ENCODE peak calls at places on chromosomes 2 and 18, in seven cellular contexts. One of them, this sample, is unnamed.

GRCh38 chr2:1990151-1990589 is 245.9 kb upstream of the PXDN start:
- DNase-seq in uterus: no peak
- DNase-seq in mesendoderm: no peak
- DNase-seq in hepatocyte: no peak
- DNase-seq in ovary: no peak
- DNase-seq in endodermal cell: no peak
- DNase-seq in aorta: no peak
- DNase-seq in this sample: no peak

GRCh38 chr2:164000171-164000570 is 264.4 kb upstream of the FIGN start:
- DNase-seq in uterus: no peak
- DNase-seq in mesendoderm: no peak
- DNase-seq in hepatocyte: no peak
- DNase-seq in ovary: no peak
- DNase-seq in endodermal cell: no peak
- DNase-seq in aorta: no peak
- DNase-seq in this sample: no peak

GRCh38 chr2:38438536-38439225 is 61.6 kb upstream of the ATL2 start:
- DNase-seq in uterus: no peak
- DNase-seq in mesendoderm: no peak
- DNase-seq in hepatocyte: no peak
- DNase-seq in ovary: no peak
- DNase-seq in endodermal cell: no peak
- DNase-seq in aorta: no peak
- DNase-seq in this sample: no peak

GRCh38 chr2:224999784-225000183 is 42.5 kb downstream of the DOCK10 start:
- DNase-seq in uterus: no peak
- DNase-seq in mesendoderm: no peak
- DNase-seq in hepatocyte: no peak
- DNase-seq in ovary: no peak
- DNase-seq in endodermal cell: no peak
- DNase-seq in aorta: no peak
- DNase-seq in this sample: no peak

GRCh38 chr2:14855751-14856150 is 223.2 kb downstream of the LRATD1 start:
- DNase-seq in uterus: no peak
- DNase-seq in mesendoderm: no peak
- DNase-seq in hepatocyte: no peak
- DNase-seq in ovary: no peak
- DNase-seq in endodermal cell: no peak
- DNase-seq in aorta: no peak
- DNase-seq in this sample: no peak

GRCh38 chr2:45000921-45001628 is 8.2 kb downstream of the SIX2 start:
- DNase-seq in uterus: no peak
- DNase-seq in mesendoderm: peak
- DNase-seq in hepatocyte: peak
- DNase-seq in ovary: no peak
- DNase-seq in endodermal cell: peak
- DNase-seq in aorta: no peak
- DNase-seq in this sample: no peak

GRCh38 chr2:119142822-119143221 is 15.7 kb downstream of the C1QL2 start:
- DNase-seq in uterus: no peak
- DNase-seq in mesendoderm: no peak
- DNase-seq in hepatocyte: no peak
- DNase-seq in ovary: no peak
- DNase-seq in endodermal cell: no peak
- DNase-seq in aorta: no peak
- DNase-seq in this sample: no peak

GRCh38 chr2:232535761-232536530 is 3.5 kb upstream of the CHRNG start:
- DNase-seq in uterus: no peak
- DNase-seq in mesendoderm: no peak
- DNase-seq in hepatocyte: no peak
- DNase-seq in ovary: peak
- DNase-seq in endodermal cell: no peak
- DNase-seq in aorta: peak
- DNase-seq in this sample: no peak

GRCh38 chr2:23484767-23485166 is 99.8 kb downstream of the KLHL29 start:
- DNase-seq in uterus: no peak
- DNase-seq in mesendoderm: no peak
- DNase-seq in hepatocyte: no peak
- DNase-seq in ovary: no peak
- DNase-seq in endodermal cell: no peak
- DNase-seq in aorta: peak
- DNase-seq in this sample: no peak

GRCh38 chr2:201642086-201642578 is 1.2 kb downstream of the TMEM237 start:
- DNase-seq in uterus: no peak
- DNase-seq in mesendoderm: no peak
- DNase-seq in hepatocyte: no peak
- DNase-seq in ovary: no peak
- DNase-seq in endodermal cell: no peak
- DNase-seq in aorta: peak
- DNase-seq in this sample: no peak

GRCh38 chr18:3526421-3527354 is 76.7 kb downstream of the TGIF1 start:
- DNase-seq in uterus: no peak
- DNase-seq in mesendoderm: peak
- DNase-seq in hepatocyte: peak
- DNase-seq in ovary: no peak
- DNase-seq in endodermal cell: no peak
- DNase-seq in aorta: no peak
- DNase-seq in this sample: no peak

GRCh38 chr2:169221745-169222369 is 140.5 kb downstream of the LRP2 start:
- DNase-seq in uterus: no peak
- DNase-seq in mesendoderm: peak
- DNase-seq in hepatocyte: peak
- DNase-seq in ovary: no peak
- DNase-seq in endodermal cell: no peak
- DNase-seq in aorta: no peak
- DNase-seq in this sample: no peak

GRCh38 chr2:36450466-36451196 is 95.1 kb downstream of the CRIM1 start:
- DNase-seq in uterus: peak
- DNase-seq in mesendoderm: peak
- DNase-seq in hepatocyte: no peak
- DNase-seq in ovary: no peak
- DNase-seq in endodermal cell: no peak
- DNase-seq in aorta: no peak
- DNase-seq in this sample: no peak
- H3K27ac ChIP-seq in uterus: peak
- H3K27ac ChIP-seq in mesendoderm: no peak
- H3K27ac ChIP-seq in hepatocyte: peak
- H3K27ac ChIP-seq in ovary: no peak
- H3K27ac ChIP-seq in endodermal cell: no peak
- H3K27ac ChIP-seq in aorta: peak
- H3K27ac ChIP-seq in this sample: peak

DNA sequence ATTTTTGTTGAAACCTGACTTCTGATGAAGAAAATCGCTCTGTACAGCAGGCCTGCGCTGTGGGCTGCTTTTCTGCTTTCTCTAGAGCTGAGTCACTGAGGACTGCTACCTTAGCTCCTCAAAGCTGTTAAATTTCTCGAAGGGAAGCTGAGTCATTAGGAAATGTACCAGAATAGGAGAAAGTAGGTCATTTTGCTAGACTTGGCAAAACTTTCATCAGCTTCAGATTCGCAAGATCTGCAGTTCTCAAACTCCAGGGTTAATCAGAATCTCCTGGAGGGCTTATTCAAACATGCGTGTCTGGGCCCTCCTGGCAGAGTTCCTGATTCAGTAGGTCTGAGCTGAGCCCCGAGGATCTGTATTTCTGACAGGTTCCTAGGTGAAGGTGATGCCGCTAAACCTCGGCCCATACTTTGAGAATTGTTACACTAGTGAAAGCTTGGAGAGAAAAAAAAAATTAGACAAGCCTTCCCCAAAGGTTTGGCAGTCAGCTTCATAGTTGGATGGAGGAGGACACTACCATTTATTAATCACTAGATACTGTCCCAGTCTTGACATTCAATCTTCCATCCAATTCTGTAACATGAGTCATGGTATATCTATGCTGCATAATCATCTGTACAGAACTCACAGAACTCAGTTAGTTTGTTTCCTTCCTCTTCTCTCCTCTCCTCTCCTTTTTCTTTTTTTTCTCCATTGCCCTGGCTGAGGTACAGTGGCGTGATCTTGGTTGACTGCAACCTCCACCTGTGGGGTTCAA is 297.6 kb downstream of the PARD3B start:
- DNase-seq in uterus: peak
- DNase-seq in mesendoderm: peak
- DNase-seq in hepatocyte: peak
- DNase-seq in ovary: peak
- DNase-seq in endodermal cell: no peak
- DNase-seq in aorta: peak
- DNase-seq in this sample: no peak
- H3K27ac ChIP-seq in uterus: peak
- H3K27ac ChIP-seq in mesendoderm: no peak
- H3K27ac ChIP-seq in hepatocyte: peak
- H3K27ac ChIP-seq in ovary: no peak
- H3K27ac ChIP-seq in endodermal cell: no peak
- H3K27ac ChIP-seq in aorta: no peak
- H3K27ac ChIP-seq in this sample: peak

DNA sequence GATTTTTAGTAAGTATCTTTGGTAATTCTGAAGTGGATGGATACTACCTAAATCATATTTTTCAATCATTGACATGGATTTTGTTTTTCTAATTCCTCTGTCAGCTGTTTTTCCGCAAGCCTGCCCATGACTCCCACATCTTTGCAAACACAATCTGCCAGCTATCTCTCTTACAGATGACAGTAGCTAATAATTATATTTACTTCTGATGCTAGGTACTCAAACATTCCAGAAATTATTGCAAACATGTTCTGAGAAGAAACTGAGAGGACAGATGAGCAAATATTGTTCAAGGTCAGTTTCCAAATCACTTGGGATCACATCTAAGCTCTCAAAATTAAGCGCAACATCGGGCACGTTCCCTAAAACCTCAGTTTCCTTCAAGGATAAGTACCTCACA is 270.0 kb upstream of the CDH19 start:
- DNase-seq in uterus: no peak
- DNase-seq in mesendoderm: no peak
- DNase-seq in hepatocyte: no peak
- DNase-seq in ovary: no peak
- DNase-seq in endodermal cell: no peak
- DNase-seq in aorta: no peak
- DNase-seq in this sample: no peak
- H3K27ac ChIP-seq in uterus: no peak
- H3K27ac ChIP-seq in mesendoderm: no peak
- H3K27ac ChIP-seq in hepatocyte: no peak
- H3K27ac ChIP-seq in ovary: no peak
- H3K27ac ChIP-seq in endodermal cell: no peak
- H3K27ac ChIP-seq in aorta: no peak
- H3K27ac ChIP-seq in this sample: no peak

DNA sequence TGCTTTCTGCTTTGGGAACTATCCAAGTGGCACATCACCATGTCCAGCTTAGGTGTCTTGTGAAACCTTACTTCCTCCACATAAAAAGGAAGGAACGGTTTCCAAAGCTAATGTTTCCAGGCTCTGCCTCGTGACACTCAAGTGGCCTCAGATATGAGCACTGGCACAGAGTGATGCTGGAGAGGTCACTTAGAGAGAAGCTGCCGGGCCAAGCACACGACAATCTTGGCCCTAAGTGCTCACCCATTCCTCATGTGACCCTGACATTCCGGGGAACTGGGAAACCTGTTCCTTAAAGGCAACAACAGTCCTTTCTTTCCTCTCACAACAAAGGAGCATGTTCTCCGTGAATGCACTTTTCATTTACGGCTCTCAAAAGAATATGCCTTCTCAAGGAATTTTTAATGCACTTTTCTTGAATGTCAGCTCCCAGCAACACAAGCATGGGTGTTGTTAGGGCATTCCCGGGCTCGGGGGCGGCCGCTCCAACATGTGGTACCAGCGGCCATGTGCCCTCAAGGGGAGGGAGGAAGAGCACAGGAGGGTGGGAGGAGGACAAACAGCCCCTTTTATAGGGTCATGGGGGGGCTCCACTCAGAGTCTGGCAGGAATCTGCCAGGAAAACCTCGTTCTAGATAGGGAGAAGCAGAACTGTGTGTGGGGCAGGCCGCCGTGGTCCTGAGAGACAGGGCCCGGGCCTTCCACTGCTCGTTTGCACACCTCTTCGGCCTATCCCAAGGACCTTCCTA is 118.6 kb downstream of the MBP start:
- DNase-seq in uterus: peak
- DNase-seq in mesendoderm: no peak
- DNase-seq in hepatocyte: no peak
- DNase-seq in ovary: no peak
- DNase-seq in endodermal cell: no peak
- DNase-seq in aorta: peak
- DNase-seq in this sample: peak
- H3K27ac ChIP-seq in uterus: peak
- H3K27ac ChIP-seq in mesendoderm: no peak
- H3K27ac ChIP-seq in hepatocyte: no peak
- H3K27ac ChIP-seq in ovary: peak
- H3K27ac ChIP-seq in endodermal cell: peak
- H3K27ac ChIP-seq in aorta: no peak
- H3K27ac ChIP-seq in this sample: peak

GRCh38 chr2:237161239-237161638 is 75.5 kb downstream of the COPS8 start:
- DNase-seq in uterus: peak
- DNase-seq in mesendoderm: no peak
- DNase-seq in hepatocyte: no peak
- DNase-seq in ovary: no peak
- DNase-seq in endodermal cell: no peak
- DNase-seq in aorta: no peak
- DNase-seq in this sample: peak

GRCh38 chr2:237158194-237158593 is 72.5 kb downstream of the COPS8 start:
- DNase-seq in uterus: no peak
- DNase-seq in mesendoderm: no peak
- DNase-seq in hepatocyte: no peak
- DNase-seq in ovary: no peak
- DNase-seq in endodermal cell: no peak
- DNase-seq in aorta: no peak
- DNase-seq in this sample: no peak

GRCh38 chr2:237159006-237159897 is 73.6 kb downstream of the COPS8 start:
- DNase-seq in uterus: no peak
- DNase-seq in mesendoderm: no peak
- DNase-seq in hepatocyte: no peak
- DNase-seq in ovary: no peak
- DNase-seq in endodermal cell: no peak
- DNase-seq in aorta: no peak
- DNase-seq in this sample: no peak

GRCh38 chr2:237162959-237163358 is 77.3 kb downstream of the COPS8 start:
- DNase-seq in uterus: no peak
- DNase-seq in mesendoderm: no peak
- DNase-seq in hepatocyte: no peak
- DNase-seq in ovary: no peak
- DNase-seq in endodermal cell: no peak
- DNase-seq in aorta: no peak
- DNase-seq in this sample: no peak

DNA sequence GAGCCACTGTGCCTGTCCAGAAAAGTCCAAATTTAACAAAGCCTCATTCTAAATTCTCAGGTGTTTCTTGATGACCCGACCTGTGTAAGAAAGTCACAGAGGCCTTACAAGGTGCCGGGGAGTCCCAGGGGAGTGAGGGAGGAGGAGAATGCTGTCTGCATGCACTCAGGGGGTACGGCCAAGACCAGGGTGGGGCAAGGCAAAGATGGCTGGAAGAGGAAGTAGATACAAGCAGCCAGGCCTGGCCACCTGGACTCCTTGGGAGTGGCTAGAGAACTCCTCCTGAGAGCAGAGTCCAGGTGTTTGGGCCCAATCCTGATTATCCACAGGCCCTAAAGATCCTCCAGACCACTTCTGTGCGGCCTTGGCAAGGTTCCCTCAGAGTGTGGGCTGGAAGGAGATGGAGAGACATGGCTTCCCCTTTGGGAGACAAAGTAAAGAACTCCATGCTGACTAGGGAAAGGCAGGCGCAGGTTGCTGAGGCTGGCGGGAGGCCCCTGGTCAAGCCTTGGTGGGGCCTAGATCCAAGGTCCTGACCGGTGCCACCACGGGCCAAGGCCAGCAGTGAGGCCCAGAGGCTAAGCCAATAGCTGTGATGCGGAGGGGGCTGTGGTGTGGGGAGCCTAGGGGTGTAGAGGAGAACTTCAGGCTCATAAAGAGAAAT is 74.7 kb downstream of the COPS8 start:
- DNase-seq in uterus: no peak
- DNase-seq in mesendoderm: no peak
- DNase-seq in hepatocyte: no peak
- DNase-seq in ovary: no peak
- DNase-seq in endodermal cell: no peak
- DNase-seq in aorta: peak
- DNase-seq in this sample: no peak
- H3K27ac ChIP-seq in uterus: peak
- H3K27ac ChIP-seq in mesendoderm: no peak
- H3K27ac ChIP-seq in hepatocyte: no peak
- H3K27ac ChIP-seq in ovary: no peak
- H3K27ac ChIP-seq in endodermal cell: no peak
- H3K27ac ChIP-seq in aorta: no peak
- H3K27ac ChIP-seq in this sample: peak